ENCODE peak calls at places on chromosomes 13 and 19, in six cellular contexts. O is CD8-positive, alpha-beta T cell; P is GM04504; T is AG09319; H is T-helper 1 cell; R is H9. I is an unnamed sample.

GRCh38 chr13:26051231-26052135 is at the start of gene SHISA2:
- DNase-seq in R (peak; percentile 86), O (no peak), H (peak; percentile 47), P (no peak), T (no peak), I (peak; percentile 8)

GRCh38 chr13:29448124-29448685 is 147.3 kb downstream of the SLC7A1 start:
- DNase-seq in T (no peak), O (no peak), H (no peak), P (no peak), R (no peak), I (no peak)

GRCh38 chr13:100921139-100921538 is 246.5 kb upstream of the TMTC4 start:
- DNase-seq in H (no peak), P (no peak), R (no peak), O (no peak), T (no peak), I (no peak)

GRCh38 chr19:47998800-47999199 is 4.4 kb downstream of the ELSPBP1 start:
- DNase-seq in T (no peak), P (no peak), H (no peak), R (no peak), O (no peak), I (no peak)

GRCh38 chr19:2266183-2266993 is 10.2 kb upstream of the JSRP1 start:
- DNase-seq in H (no peak), R (no peak), T (no peak), O (no peak), P (no peak), I (no peak)

GRCh38 chr19:32351807-32352630 is 6.6 kb downstream of the ZNF507 start:
- DNase-seq in O (no peak), R (no peak), T (no peak), H (no peak), P (peak; percentile 5), I (no peak)

GRCh38 chr13:27130223-27131015 is 41.2 kb downstream of the USP12 start:
- DNase-seq in R (no peak), H (peak; percentile 45), O (no peak), P (no peak), T (no peak), I (no peak)

GRCh38 chr13:40985596-40986327 is 33.4 kb downstream of the ELF1 start:
- DNase-seq in T (no peak), R (no peak), H (no peak), O (no peak), P (no peak), I (no peak)

GRCh38 chr13:68027311-68027710 is 797.2 kb upstream of the PCDH9 start:
- DNase-seq in O (no peak), H (no peak), P (no peak), R (no peak), T (no peak), I (no peak)

I was measured in CD8-positive, alpha-beta memory T cell.